ENCODE peak calls at places on chromosomes 11 and 22, in seven cellular contexts. E, P, Q, U, T, X and N are unnamed samples. For H3K27me3, the result is how much of the 10 kb centered on the place peaks cover.

GRCh38 chr11:112097734-112098528 is 11.3 kb downstream of the SDHD start:
- DNase-seq in E (no peak), P (no peak), Q (no peak), U (no peak), T (no peak), X (no peak), N (no peak)

GRCh38 chr11:61890536-61891330 is 612 bp downstream of the FADS3 start:
- DNase-seq in E (peak), P (no peak), Q (no peak), U (peak), T (peak), X (peak), N (peak)

GRCh38 chr22:26708256-26709009 is 51.0 kb downstream of the MIAT start:
- DNase-seq in E (no peak), P (no peak), Q (no peak), U (no peak), T (no peak), X (no peak), N (no peak)

GRCh38 chr22:46866591-46866990 is 104.1 kb downstream of the TBC1D22A start:
- DNase-seq in E (peak), P (no peak), Q (peak), U (peak), T (no peak), X (no peak), N (no peak)

GRCh38 chr22:43152001-43152354 is 619 bp downstream of the TSPO start:
- DNase-seq in E (no peak), P (no peak), Q (no peak), U (no peak), T (no peak), X (no peak), N (no peak)

GRCh38 chr11:2788751-2789140 is 89.0 kb upstream of the KCNQ1OT1 start:
- DNase-seq in E (no peak), P (no peak), Q (no peak), U (no peak), T (no peak), X (no peak), N (peak)

GRCh38 chr11:110200241-110200640 is 96.2 kb downstream of the RDX start:
- DNase-seq in E (peak), P (no peak), Q (no peak), U (peak), T (no peak), X (no peak), N (no peak)

GRCh38 chr22:25534724-25535123 is 29.8 kb upstream of the GRK3 start:
- DNase-seq in E (no peak), P (no peak), Q (no peak), U (no peak), T (no peak), X (no peak), N (no peak)

GRCh38 chr11:116772443-116773202 is at the start of gene BUD13:
- DNase-seq in E (peak), P (peak), Q (peak), U (peak), T (peak), X (peak), N (peak)

GRCh38 chr22:38724926-38725571 is 19.3 kb downstream of the GTPBP1 start:
- DNase-seq in E (peak), P (no peak), Q (no peak), U (peak), T (no peak), X (no peak), N (no peak)

GRCh38 chr11:77569671-77570070 is 20.1 kb upstream of the AQP11 start:
- DNase-seq in E (no peak), P (no peak), Q (no peak), U (no peak), T (no peak), X (no peak), N (no peak)

GRCh38 chr11:33060271-33060670 is 20.9 kb downstream of the TCP11L1 start:
- DNase-seq in E (no peak), P (no peak), Q (no peak), U (no peak), T (no peak), X (no peak), N (no peak)

GRCh38 chr11:8283510-8284272 is 20.0 kb upstream of the LMO1 start:
- DNase-seq in E (no peak), P (no peak), Q (no peak), U (no peak), T (no peak), X (peak), N (peak)

GRCh38 chr22:32578752-32579151 is 104.1 kb downstream of the FBXO7 start:
- DNase-seq in E (no peak), P (no peak), Q (no peak), U (no peak), T (no peak), X (no peak), N (no peak)

GRCh38 chr11:44338031-44338430 is 28.1 kb upstream of the ALX4 start:
- DNase-seq in E (no peak), P (no peak), Q (no peak), U (no peak), T (no peak), X (no peak), N (no peak)
- H3K27me3 ChIP-seq in E (under half), P (under half), Q (half or more), U (half or more), T (under half), X (under half), N (under half)

GRCh38 chr11:58508814-58509213 is 909 bp upstream of the OR5B21 start:
- DNase-seq in E (no peak), P (no peak), Q (no peak), U (no peak), T (no peak), X (no peak), N (no peak)
- H3K27me3 ChIP-seq in E (under half), P (under half), Q (under half), U (under half), T (under half), X (under half), N (under half)

DNA sequence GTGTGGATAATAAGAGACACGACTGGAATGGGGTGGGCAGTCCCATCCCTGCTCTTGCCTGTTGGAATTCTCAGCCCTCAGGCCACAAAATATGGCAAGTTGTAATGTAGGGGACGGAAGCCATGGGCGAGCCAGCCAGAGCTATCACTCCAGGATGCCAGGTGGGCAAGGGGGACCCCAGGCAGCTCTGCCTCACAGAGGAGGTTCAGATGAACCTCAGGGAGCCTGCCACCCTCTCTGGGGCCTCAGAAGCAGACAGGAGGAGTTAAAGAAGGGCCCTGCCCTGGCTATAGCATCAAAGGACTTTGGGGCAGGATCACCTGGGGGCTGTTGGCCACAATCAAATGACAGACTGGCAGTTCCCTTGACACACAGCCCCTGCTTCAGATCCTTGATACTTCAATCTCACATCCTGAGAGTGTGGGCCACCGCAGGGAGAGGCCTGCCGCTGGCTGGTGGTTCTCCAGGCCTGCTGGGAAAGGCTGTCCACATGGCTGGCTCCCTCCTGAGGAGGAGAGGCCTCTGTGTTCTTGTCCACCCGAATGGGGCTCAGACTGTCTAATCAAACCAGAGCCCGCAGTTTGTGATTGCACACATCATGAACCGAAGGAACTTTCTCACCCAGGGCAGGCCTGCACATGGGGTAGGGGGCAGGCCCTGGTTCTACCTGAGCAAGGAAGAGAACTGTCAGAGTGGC is 31.4 kb downstream of the IGLL1 start:
- DNase-seq in E (no peak), P (no peak), Q (no peak), U (no peak), T (no peak), X (no peak), N (no peak)
- H3K27me3 ChIP-seq in E (under half), P (under half), Q (under half), U (under half), T (under half), X (under half), N (under half)

DNA sequence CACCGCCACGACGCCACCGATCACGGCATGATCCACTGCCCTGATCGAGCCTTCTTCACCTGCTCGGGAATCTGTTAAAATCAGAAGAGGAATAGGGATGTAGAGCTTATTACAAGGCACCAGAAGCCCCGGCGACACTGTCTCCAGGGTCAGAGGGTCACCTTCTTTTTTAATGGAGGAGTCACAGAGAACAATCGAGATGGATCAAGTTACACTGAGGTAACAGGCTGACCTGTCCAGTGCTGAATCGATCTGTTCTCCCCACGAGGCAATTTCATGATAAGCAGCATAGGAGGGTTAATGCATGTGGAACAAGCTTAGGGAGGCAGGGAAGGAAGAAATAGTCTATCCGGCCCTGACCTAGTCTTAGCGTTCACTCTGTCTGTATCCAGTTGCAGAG is 325.5 kb downstream of the CADM1 start:
- DNase-seq in E (no peak), P (no peak), Q (no peak), U (no peak), T (no peak), X (no peak), N (no peak)
- H3K27me3 ChIP-seq in E (under half), P (under half), Q (under half), U (under half), T (under half), X (under half), N (under half)

GRCh38 chr11:65790104-65790901 is 3.4 kb downstream of the OVOL1 start:
- DNase-seq in E (no peak), P (no peak), Q (no peak), U (no peak), T (no peak), X (no peak), N (no peak)

GRCh38 chr11:65789230-65790103 is 2.6 kb downstream of the OVOL1 start:
- DNase-seq in E (no peak), P (no peak), Q (no peak), U (no peak), T (no peak), X (no peak), N (no peak)

GRCh38 chr11:65791719-65792213 is 4.9 kb downstream of the OVOL1 start:
- DNase-seq in E (no peak), P (no peak), Q (no peak), U (no peak), T (no peak), X (no peak), N (no peak)

GRCh38 chr11:65792456-65792855 is 5.6 kb downstream of the OVOL1 start:
- DNase-seq in E (no peak), P (no peak), Q (no peak), U (no peak), T (no peak), X (no peak), N (no peak)

DNA sequence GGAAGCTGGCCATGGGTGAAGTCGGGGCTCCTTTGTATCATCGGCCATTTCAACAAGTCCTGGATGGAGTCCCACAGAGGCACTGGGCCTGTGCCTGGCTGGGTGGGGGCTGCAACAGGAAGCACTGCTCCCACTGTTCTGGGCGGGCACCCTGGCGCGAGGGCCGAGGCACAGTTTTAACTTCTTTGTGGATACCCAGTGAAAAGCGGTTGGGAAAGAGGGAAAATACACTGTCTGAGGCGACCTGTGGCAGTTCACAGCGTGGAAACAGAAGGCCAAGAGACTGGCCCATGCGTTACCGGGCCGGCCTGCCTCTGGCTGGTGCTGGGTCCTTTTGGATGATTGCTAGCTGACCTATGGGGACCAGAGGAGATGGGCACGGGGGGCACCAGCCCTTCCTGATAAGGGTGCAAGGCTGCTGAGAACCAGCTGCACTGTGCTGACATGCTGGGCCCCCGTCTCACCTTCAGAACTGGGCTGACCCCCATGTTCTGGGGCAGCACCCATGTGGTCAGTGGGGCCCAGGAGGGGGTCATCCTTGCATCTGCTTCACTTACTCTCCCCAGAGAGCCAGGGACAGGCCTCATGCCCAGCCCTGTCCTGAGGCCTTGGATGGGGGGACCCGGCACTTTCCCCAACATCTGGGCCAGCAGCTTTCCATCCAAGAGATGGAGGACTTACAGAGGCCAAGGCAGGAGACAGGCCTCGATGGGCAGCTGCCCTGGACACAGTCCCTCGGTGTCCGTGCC is 4.2 kb downstream of the OVOL1 start:
- DNase-seq in E (no peak), P (no peak), Q (no peak), U (no peak), T (no peak), X (no peak), N (no peak)
- H3K27me3 ChIP-seq in E (under half), P (under half), Q (half or more), U (under half), T (half or more), X (under half), N (under half)

DNA sequence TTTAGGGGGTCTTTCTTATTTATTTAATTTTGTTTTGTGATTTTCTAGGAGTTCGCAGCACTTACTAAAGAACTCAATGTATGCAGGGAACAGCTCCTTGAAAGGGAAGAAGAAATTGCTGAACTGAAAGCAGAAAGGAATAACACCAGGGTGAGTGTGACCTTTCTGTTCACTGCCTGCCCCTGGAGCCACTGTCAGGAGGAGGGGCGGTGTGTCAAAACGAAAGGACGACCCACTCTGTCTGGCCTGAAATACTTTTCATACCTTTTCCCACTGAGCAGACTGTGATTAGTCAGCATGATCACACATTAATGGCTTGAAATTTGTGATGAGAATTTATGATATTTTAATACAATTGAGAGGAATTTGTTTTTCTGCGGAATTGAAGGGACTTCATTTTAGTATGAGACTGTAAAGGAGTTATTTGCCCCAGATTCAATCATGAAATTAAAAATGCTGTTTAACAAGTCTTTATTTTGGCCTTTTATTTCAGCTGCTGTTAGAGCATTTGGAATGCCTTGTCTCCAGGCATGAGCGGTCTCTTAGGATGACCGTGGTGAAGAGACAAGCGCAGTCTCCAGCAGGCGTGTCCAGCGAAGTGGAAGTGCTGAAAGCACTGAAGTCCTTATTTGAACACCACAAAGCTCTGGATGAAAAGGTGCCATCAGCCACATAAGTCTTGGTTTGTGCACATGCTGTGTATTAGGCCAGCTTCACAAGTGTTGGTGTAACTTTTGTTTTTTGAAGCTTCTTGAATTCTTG is 54.0 kb downstream of the PPFIA1 start:
- DNase-seq in E (no peak), P (no peak), Q (no peak), U (peak), T (no peak), X (no peak), N (no peak)
- H3K27me3 ChIP-seq in E (under half), P (under half), Q (under half), U (under half), T (under half), X (under half), N (under half)

DNA sequence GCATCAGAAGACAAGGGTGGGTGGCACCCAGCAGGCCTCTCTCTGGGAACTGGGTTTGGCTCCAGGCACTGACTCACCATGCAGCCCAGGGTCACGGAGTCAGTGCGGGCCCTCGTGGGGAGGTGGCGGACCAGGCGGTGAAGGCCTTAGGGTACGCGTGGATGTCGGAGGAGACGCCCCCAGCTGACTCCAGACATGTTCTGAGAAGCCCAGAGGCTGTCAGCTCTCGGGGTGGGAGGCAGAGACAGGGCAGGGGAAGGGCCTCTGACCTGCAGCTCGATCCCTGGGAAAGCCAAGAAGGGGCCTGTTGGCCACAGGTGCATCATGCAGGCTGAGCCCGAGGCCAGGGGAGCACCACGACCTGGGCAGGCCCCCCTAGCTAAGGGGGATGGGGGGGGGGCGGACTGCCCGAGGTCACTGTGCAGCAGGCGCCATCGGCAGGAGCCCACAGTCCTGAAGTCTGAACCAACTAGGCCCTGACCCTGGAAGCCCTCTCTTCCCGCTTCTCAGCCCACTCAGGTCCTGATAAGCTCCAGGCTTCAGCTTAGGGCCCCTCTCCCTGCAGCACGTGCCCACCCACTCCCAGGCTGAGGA is 18.0 kb downstream of the MOB2 start:
- DNase-seq in E (no peak), P (no peak), Q (no peak), U (no peak), T (no peak), X (no peak), N (no peak)
- H3K27me3 ChIP-seq in E (under half), P (under half), Q (under half), U (under half), T (under half), X (under half), N (under half)

GRCh38 chr11:27716216-27716615 is 16.0 kb upstream of the BDNF start:
- DNase-seq in E (no peak), P (no peak), Q (no peak), U (no peak), T (no peak), X (no peak), N (no peak)
- H3K27me3 ChIP-seq in E (under half), P (under half), Q (under half), U (under half), T (under half), X (under half), N (under half)

DNA sequence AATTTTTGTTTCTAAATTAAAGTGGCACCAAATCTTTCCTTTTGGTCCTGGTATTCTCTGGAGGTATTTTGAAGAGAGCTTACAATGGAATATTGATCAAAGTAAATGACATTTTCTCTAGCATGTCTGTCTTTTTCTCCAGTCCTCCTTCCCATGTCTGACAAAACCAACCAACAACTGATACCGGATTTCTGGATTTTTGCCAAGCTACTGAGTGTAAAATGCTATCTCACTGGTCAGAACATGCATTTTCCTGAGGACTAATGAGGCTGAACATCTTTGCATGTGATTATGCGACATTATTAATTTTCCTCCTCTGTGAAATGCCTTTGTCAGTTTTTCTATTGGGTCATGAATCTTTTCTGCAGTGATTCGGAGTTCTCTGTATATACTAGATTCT is 51.4 kb downstream of the CDON start:
- DNase-seq in E (peak), P (no peak), Q (no peak), U (no peak), T (no peak), X (no peak), N (no peak)
- H3K27me3 ChIP-seq in E (under half), P (under half), Q (under half), U (under half), T (under half), X (under half), N (under half)

GRCh38 chr22:48105254-48105653 is 1342.8 kb downstream of the TBC1D22A start:
- DNase-seq in E (no peak), P (no peak), Q (no peak), U (no peak), T (no peak), X (no peak), N (no peak)

GRCh38 chr22:48104102-48104738 is 1341.8 kb downstream of the TBC1D22A start:
- DNase-seq in E (no peak), P (no peak), Q (no peak), U (no peak), T (no peak), X (no peak), N (no peak)

GRCh38 chr22:48103126-48103875 is 1340.9 kb downstream of the TBC1D22A start:
- DNase-seq in E (no peak), P (no peak), Q (no peak), U (no peak), T (no peak), X (no peak), N (no peak)

GRCh38 chr22:48106215-48106614 is 1343.8 kb downstream of the TBC1D22A start:
- DNase-seq in E (no peak), P (no peak), Q (no peak), U (no peak), T (no peak), X (no peak), N (no peak)

DNA sequence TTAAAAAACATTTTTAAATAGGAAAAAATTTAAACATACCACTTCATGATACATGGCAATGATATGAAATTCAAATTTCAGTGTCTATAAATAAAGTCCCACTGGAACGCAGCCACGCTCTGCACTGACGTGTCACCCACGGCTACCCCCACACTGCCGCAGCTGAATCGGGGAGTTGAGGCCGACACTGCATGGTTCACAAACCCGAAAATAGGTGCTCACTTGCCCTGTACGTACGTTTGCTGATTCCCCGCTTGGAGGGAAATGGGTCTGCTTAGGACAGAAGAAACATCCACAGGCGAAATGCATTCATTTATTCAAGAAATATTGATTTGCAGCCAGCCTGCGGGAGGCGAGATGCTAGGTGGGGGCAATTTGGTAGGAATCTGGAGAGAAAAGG is 1342.3 kb downstream of the TBC1D22A start:
- DNase-seq in E (no peak), P (no peak), Q (no peak), U (no peak), T (no peak), X (no peak), N (no peak)
- H3K27me3 ChIP-seq in E (under half), P (under half), Q (under half), U (under half), T (under half), X (under half), N (under half)